ENCODE peak calls at places on chromosomes 6 and 20, in six cellular contexts. J is A549, F is K562, L is SK-N-SH, P is ovary, G is stomach. H is an unnamed sample.
A peak's percentile ranks its signal among the peaks of the same experiment; 100 is the strongest.

GRCh38 chr6:11011787-11012234 is 32.3 kb downstream of the ELOVL2 start:
- DNase-seq in J (peak; percentile 69), P (no peak), G (peak; percentile 40), L (no peak), F (peak; percentile 22), H (no peak)

GRCh38 chr20:58144071-58144470 is 84.4 kb downstream of the ANKRD60 start:
- DNase-seq in G (no peak), L (no peak), F (no peak), P (no peak), J (no peak), H (peak; percentile 52)

GRCh38 chr6:80537321-80537972 is 431.0 kb downstream of the BCKDHB start:
- DNase-seq in J (no peak), G (no peak), L (no peak), P (no peak), F (no peak), H (no peak)

GRCh38 chr20:37611852-37612251 is 82.0 kb upstream of the CTNNBL1 start:
- DNase-seq in P (no peak), G (no peak), F (no peak), L (no peak), J (no peak), H (no peak)

GRCh38 chr20:6164421-6165341 is 41.9 kb upstream of the FERMT1 start:
- DNase-seq in L (no peak), G (no peak), J (no peak), F (no peak), P (no peak), H (no peak)

GRCh38 chr6:170031684-170032121 is 259.2 kb downstream of the DLL1 start:
- DNase-seq in F (no peak), G (peak; percentile 25), L (no peak), P (peak; percentile 19), J (no peak), H (peak; percentile 48)

GRCh38 chr6:97557355-97557754 is 274.3 kb upstream of the MMS22L start:
- DNase-seq in P (no peak), F (no peak), J (no peak), L (no peak), G (no peak), H (no peak)

GRCh38 chr6:104862456-104862855 is 2.7 kb upstream of the HACE1 start:
- DNase-seq in P (no peak), G (no peak), F (no peak), L (no peak), J (no peak), H (no peak)

GRCh38 chr20:24469116-24470030 is at the start of gene SYNDIG1:
- DNase-seq in G (no peak), F (no peak), J (peak; percentile 25), L (peak; percentile 39), P (no peak), H (no peak)

GRCh38 chr6:53300656-53301551 is 47.8 kb downstream of the ELOVL5 start:
- DNase-seq in G (no peak), F (no peak), P (no peak), L (no peak), J (no peak), H (no peak)

GRCh38 chr6:121436966-121437756 is 1.7 kb downstream of the GJA1 start:
- DNase-seq in G (no peak), L (peak; percentile 59), J (peak; percentile 14), P (peak; percentile 69), F (no peak), H (peak; percentile 76)

GRCh38 chr20:53126185-53126584 is 154.0 kb downstream of the TSHZ2 start:
- DNase-seq in G (no peak), F (no peak), L (no peak), J (no peak), P (no peak), H (no peak)

GRCh38 chr6:130694617-130695016 is 132.6 kb upstream of the SMLR1 start:
- DNase-seq in L (no peak), J (no peak), G (no peak), F (no peak), P (no peak), H (no peak)

GRCh38 chr20:51481311-51481997 is 61.1 kb downstream of the NFATC2 start:
- DNase-seq in P (no peak), L (no peak), G (no peak), F (no peak), J (no peak), H (no peak)

GRCh38 chr6:105807905-105808304 is 278.2 kb upstream of the PRDM1 start:
- DNase-seq in P (no peak), F (no peak), J (no peak), L (no peak), G (no peak), H (no peak)

GRCh38 chr20:47501483-47502270 is at the start of gene NCOA3:
- DNase-seq in F (peak; percentile 98), J (peak; percentile 95), G (peak; percentile 95), P (peak; percentile 95), L (peak; percentile 98), H (peak; percentile 95)

GRCh38 chr6:12557760-12558159 is 158.8 kb upstream of the PHACTR1 start:
- DNase-seq in G (no peak), L (no peak), J (no peak), P (no peak), F (no peak), H (no peak)

GRCh38 chr6:75870389-75870788 is 121.3 kb downstream of the MYO6 start:
- DNase-seq in L (no peak), J (no peak), F (no peak), G (no peak), P (no peak), H (no peak)

GRCh38 chr6:160015778-160016684 is 47.1 kb downstream of the IGF2R start:
- DNase-seq in F (no peak), P (no peak), J (no peak), L (no peak), G (no peak), H (no peak)

GRCh38 chr6:145752638-145753037 is 17.3 kb upstream of the EPM2A start:
- DNase-seq in J (no peak), F (no peak), G (no peak), L (no peak), P (no peak), H (no peak)

GRCh38 chr6:100948381-100949133 is 67.4 kb upstream of the ASCC3 start:
- DNase-seq in J (no peak), G (no peak), F (no peak), P (no peak), L (no peak), H (no peak)

GRCh38 chr6:26028753-26029569 is 58.3 kb upstream of the HFE start:
- DNase-seq in F (no peak), P (no peak), L (no peak), G (no peak), J (no peak), H (no peak)

GRCh38 chr6:131519670-131520436 is 53.2 kb upstream of the ARG1 start:
- DNase-seq in F (peak; percentile 33), L (peak; percentile 21), P (no peak), J (peak; percentile 7), G (no peak), H (no peak)

GRCh38 chr6:116366740-116367275 is 3.9 kb upstream of the DSE start:
- DNase-seq in L (no peak), G (no peak), F (no peak), P (no peak), J (no peak), H (no peak)

GRCh38 chr6:98946877-98947410 is 802 bp downstream of the FBXL4 start:
- DNase-seq in F (no peak), J (no peak), L (peak; percentile 31), P (peak; percentile 53), G (peak; percentile 53), H (peak; percentile 67)

GRCh38 chr6:119545245-119545644 is 195.7 kb upstream of the MAN1A1 start:
- DNase-seq in P (no peak), J (no peak), L (no peak), G (no peak), F (no peak), H (no peak)

GRCh38 chr6:21265264-21266044 is 328.1 kb upstream of the SOX4 start:
- DNase-seq in J (no peak), P (no peak), F (no peak), L (no peak), G (no peak), H (no peak)

GRCh38 chr20:59138114-59138602 is 25.5 kb upstream of the ZNF831 start:
- DNase-seq in P (no peak), F (no peak), J (no peak), L (no peak), G (no peak), H (no peak)

GRCh38 chr6:11971154-11971553 is 41.0 kb upstream of the HIVEP1 start:
- DNase-seq in L (no peak), J (no peak), G (no peak), F (no peak), P (no peak), H (no peak)

GRCh38 chr6:9455794-9456193 is 959.1 kb downstream of the TFAP2A start:
- DNase-seq in L (no peak), J (no peak), P (no peak), F (no peak), G (no peak), H (no peak)

GRCh38 chr6:159691133-159691962 is 1.7 kb downstream of the SOD2 start:
- DNase-seq in L (peak; percentile 51), P (no peak), J (peak; percentile 50), G (no peak), F (peak; percentile 40), H (no peak)

GRCh38 chr20:10864076-10864672 is 190.4 kb upstream of the JAG1 start:
- DNase-seq in L (no peak), F (no peak), J (no peak), P (no peak), G (peak; percentile 75), H (no peak)

DNA sequence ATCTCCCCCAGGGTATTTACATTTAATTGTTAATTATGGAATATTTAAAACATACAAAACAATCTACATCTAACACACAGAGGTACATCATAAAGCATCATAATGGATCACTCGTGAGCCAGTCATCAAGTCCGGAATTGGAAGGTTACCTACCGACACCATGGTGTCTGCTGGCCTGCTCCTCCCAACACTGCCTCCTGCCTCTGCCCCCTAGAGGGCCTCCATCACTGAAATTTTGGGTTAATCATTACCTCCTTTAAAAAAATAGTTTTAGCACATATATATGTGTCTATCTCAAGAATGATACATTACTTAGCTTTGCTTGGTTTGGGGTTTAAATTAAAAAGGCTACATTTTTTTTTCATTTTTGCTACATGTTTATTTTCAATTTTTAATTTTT is 114.6 kb upstream of the PDE10A start:
- DNase-seq in P (no peak), G (no peak), J (no peak), F (no peak), L (no peak), H (no peak)
- TF ChIP-seq CTCF in P (no peak), G (no peak), J (no peak), F (no peak), L (no peak), H (no peak)

GRCh38 chr6:161257778-161258457 is 15.9 kb downstream of the AGPAT4 start:
- DNase-seq in J (peak; percentile 31), F (no peak), L (no peak), P (no peak), G (no peak), H (no peak)
- TF ChIP-seq EP300 in J (no peak), F (no peak), L (no peak), P (no peak), G (peak; percentile 44), H (no peak)

GRCh38 chr6:144314003-144314485 is 28.9 kb downstream of the UTRN start:
- DNase-seq in J (no peak), P (peak; percentile 69), F (no peak), L (no peak), G (no peak), H (peak; percentile 72)
- H3K27ac ChIP-seq in J (no peak overlapping the region), P (peak overlapping the region; percentile 81), F (no peak overlapping the region), L (peak overlapping the region; percentile 54), G (peak overlapping the region; percentile 61), H (peak overlapping the region; percentile 2)

GRCh38 chr6:36731622-36732310 is 34.1 kb downstream of the RAB44 start:
- DNase-seq in L (no peak), F (no peak), J (no peak), G (no peak), P (no peak), H (no peak)
- TF ChIP-seq CTCF in L (no peak), F (peak; percentile 9), J (no peak), G (no peak), P (no peak), H (no peak)

GRCh38 chr20:44418069-44418905 is 57.4 kb upstream of the TTPAL start:
- DNase-seq in P (peak; percentile 72), L (no peak), J (no peak), G (no peak), F (no peak), H (no peak)
- TF ChIP-seq EP300 in P (no peak), L (no peak), J (no peak), G (no peak), F (peak; percentile 23), H (no peak)